ENCODE peak calls at places on chromosome 5, in four cellular contexts. Y, U, K and L are unnamed samples.

GRCh38 chr5:33433303-33434255 is 7.2 kb upstream of the TARS1 start:
- DNase-seq in Y (no peak), U (no peak), K (no peak), L (no peak)

GRCh38 chr5:159678800-159679392 is 237.4 kb upstream of the ADRA1B start:
- DNase-seq in K (no peak), Y (no peak), U (no peak), L (no peak)

GRCh38 chr5:168528521-168529360 is at the start of gene FBLL1:
- DNase-seq in K (peak; percentile 62), U (peak; percentile 24), Y (no peak), L (no peak)

GRCh38 chr5:56910123-56910951 is 941 bp downstream of the SETD9 start:
- DNase-seq in K (peak; percentile 72), U (no peak), Y (peak; percentile 31), L (peak; percentile 27)

GRCh38 chr5:64165500-64166200 is at the start of gene RNF180:
- DNase-seq in U (peak; percentile 59), K (peak; percentile 82), Y (no peak), L (no peak)

GRCh38 chr5:88841212-88841611 is 41.8 kb downstream of the MEF2C start:
- DNase-seq in Y (no peak), K (no peak), U (no peak), L (no peak)

GRCh38 chr5:15249152-15249551 is 250.8 kb upstream of the FBXL7 start:
- DNase-seq in K (no peak), Y (no peak), U (peak; percentile 63), L (no peak)

GRCh38 chr5:134554319-134555222 is 29.1 kb downstream of the JADE2 start:
- DNase-seq in K (peak; percentile 76), Y (no peak), U (no peak), L (peak; percentile 28)

GRCh38 chr5:41527201-41527779 is 16.9 kb upstream of the PLCXD3 start:
- DNase-seq in K (no peak), Y (no peak), U (peak; percentile 93), L (no peak)

GRCh38 chr5:142669479-142669878 is 16.4 kb downstream of the FGF1 start:
- DNase-seq in K (no peak), U (no peak), Y (no peak), L (no peak)

GRCh38 chr5:84287964-84288363 is 96.7 kb downstream of the EDIL3 start:
- DNase-seq in Y (no peak), K (no peak), U (peak; percentile 93), L (no peak)

GRCh38 chr5:138169124-138169523 is 9.3 kb downstream of the BRD8 start:
- DNase-seq in Y (no peak), U (no peak), K (no peak), L (no peak)

GRCh38 chr5:112848116-112848811 is 12.8 kb upstream of the SRP19 start:
- DNase-seq in K (no peak), Y (peak; percentile 65), U (peak; percentile 77), L (no peak)

GRCh38 chr5:155631116-155631515 is 617.6 kb downstream of the KIF4B start:
- DNase-seq in Y (no peak), K (no peak), U (peak; percentile 89), L (no peak)

GRCh38 chr5:161541-162110 is 29.7 kb upstream of the LRRC14B start:
- DNase-seq in K (no peak), Y (no peak), U (no peak), L (no peak)

GRCh38 chr5:114055318-114055788 is 306.5 kb upstream of the KCNN2 start:
- DNase-seq in K (peak; percentile 69), U (peak; percentile 18), Y (no peak), L (no peak)

GRCh38 chr5:1799110-1799601 is 481 bp downstream of the MRPL36 start:
- DNase-seq in U (peak; percentile 15), K (peak; percentile 66), Y (no peak), L (no peak)

GRCh38 chr5:79001471-79001870 is 16.4 kb upstream of the ARSB start:
- DNase-seq in K (no peak), Y (no peak), U (peak; percentile 12), L (no peak)

GRCh38 chr5:169094586-169095409 is 206.1 kb downstream of the SLIT3 start:
- DNase-seq in U (peak; percentile 39), K (no peak), Y (no peak), L (no peak)

GRCh38 chr5:43065384-43066230 is 25.5 kb upstream of the ANXA2R start:
- DNase-seq in K (peak; percentile 69), Y (no peak), U (peak; percentile 74), L (peak; percentile 47)

GRCh38 chr5:78985407-78986223 is 505 bp upstream of the ARSB start:
- DNase-seq in U (peak; percentile 38), K (no peak), Y (peak; percentile 74), L (peak; percentile 46)

GRCh38 chr5:83567741-83568530 is 96.4 kb downstream of the VCAN start:
- DNase-seq in U (peak; percentile 69), K (no peak), Y (no peak), L (no peak)

GRCh38 chr5:135155616-135156214 is 121.7 kb upstream of the PITX1 start:
- DNase-seq in Y (no peak), U (no peak), K (no peak), L (no peak)

GRCh38 chr5:75320341-75320740 is 16.7 kb upstream of the HMGCR start:
- DNase-seq in K (no peak), Y (no peak), U (no peak), L (no peak)

GRCh38 chr5:154519375-154519774 is 41.3 kb upstream of the HAND1 start:
- DNase-seq in K (no peak), Y (no peak), U (peak; percentile 33), L (no peak)

GRCh38 chr5:179668404-179668803 is 12.4 kb downstream of the CBY3 start:
- DNase-seq in U (peak; percentile 59), Y (no peak), K (no peak), L (no peak)
- TF ChIP-seq CTCF in U (peak; percentile 60), Y (peak; percentile 99), K (no peak), L (peak; percentile 71)

GRCh38 chr5:131513780-131514179 is 121.2 kb downstream of the RAPGEF6 start:
- DNase-seq in K (no peak), Y (peak; percentile 36), U (no peak), L (no peak)

GRCh38 chr5:131511934-131512333 is 123.1 kb downstream of the RAPGEF6 start:
- DNase-seq in Y (no peak), U (no peak), K (no peak), L (no peak)

GRCh38 chr5:131515348-131515747 is 119.7 kb downstream of the RAPGEF6 start:
- DNase-seq in K (no peak), Y (no peak), U (no peak), L (no peak)

GRCh38 chr5:131509811-131510210 is 125.2 kb downstream of the RAPGEF6 start:
- DNase-seq in Y (no peak), U (no peak), K (no peak), L (no peak)

GRCh38 chr5:131514316-131515275 is 120.4 kb downstream of the RAPGEF6 start:
- DNase-seq in U (peak; percentile 30), Y (no peak), K (no peak), L (no peak)
- TF ChIP-seq CTCF in U (no peak), Y (no peak), K (no peak), L (no peak)

GRCh38 chr5:176812269-176813259 is 2.2 kb downstream of the UNC5A start:
- DNase-seq in K (no peak), U (no peak), Y (no peak), L (no peak)
- TF ChIP-seq CTCF in K (no peak), U (no peak), Y (peak; percentile 33), L (no peak)

GRCh38 chr5:44189255-44189654 is 200.0 kb downstream of the FGF10 start:
- DNase-seq in K (no peak), Y (no peak), U (no peak), L (no peak)

GRCh38 chr5:44183753-44184152 is 205.5 kb downstream of the FGF10 start:
- DNase-seq in K (no peak), Y (no peak), U (no peak), L (no peak)

GRCh38 chr5:44178414-44178813 is 210.8 kb downstream of the FGF10 start:
- DNase-seq in U (peak; percentile 29), K (no peak), Y (no peak), L (no peak)

GRCh38 chr5:44183312-44183711 is 205.9 kb downstream of the FGF10 start:
- DNase-seq in U (no peak), Y (no peak), K (no peak), L (no peak)
- TF ChIP-seq CTCF in U (no peak), Y (no peak), K (no peak), L (no peak)

GRCh38 chr5:129135633-129136032 is 41.1 kb downstream of the ISOC1 start:
- DNase-seq in K (no peak), U (peak; percentile 36), Y (no peak), L (no peak)
- TF ChIP-seq CTCF in K (no peak), U (peak; percentile 26), Y (peak; percentile 12), L (no peak)

GRCh38 chr5:24225051-24225450 is 419.7 kb downstream of the CDH10 start:
- DNase-seq in K (no peak), Y (no peak), U (peak; percentile 17), L (no peak)

GRCh38 chr5:24222866-24223265 is 421.9 kb downstream of the CDH10 start:
- DNase-seq in Y (no peak), K (no peak), U (no peak), L (no peak)

DNA sequence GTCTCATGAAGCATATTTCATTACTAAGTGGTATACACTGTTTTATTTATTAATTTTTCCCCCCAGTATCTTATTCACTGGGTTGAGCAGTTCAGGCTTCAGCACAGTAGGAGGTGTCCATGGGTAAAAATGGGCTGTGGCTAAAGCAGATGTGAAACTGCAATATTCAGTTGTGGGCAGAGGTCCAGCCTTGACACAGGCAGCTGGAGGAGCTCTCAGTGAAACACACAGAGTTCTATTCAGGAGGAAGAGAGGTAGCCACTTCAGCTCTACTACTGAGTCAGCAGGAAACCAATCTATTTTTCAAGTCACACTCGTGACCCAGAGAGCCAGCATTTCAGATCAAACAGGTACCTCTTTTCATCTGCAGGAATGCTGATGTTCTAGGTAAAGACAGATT is 418.3 kb downstream of the CDH10 start:
- DNase-seq in Y (no peak), U (no peak), K (no peak), L (no peak)
- TF ChIP-seq CTCF in Y (no peak), U (no peak), K (no peak), L (no peak)

DNA sequence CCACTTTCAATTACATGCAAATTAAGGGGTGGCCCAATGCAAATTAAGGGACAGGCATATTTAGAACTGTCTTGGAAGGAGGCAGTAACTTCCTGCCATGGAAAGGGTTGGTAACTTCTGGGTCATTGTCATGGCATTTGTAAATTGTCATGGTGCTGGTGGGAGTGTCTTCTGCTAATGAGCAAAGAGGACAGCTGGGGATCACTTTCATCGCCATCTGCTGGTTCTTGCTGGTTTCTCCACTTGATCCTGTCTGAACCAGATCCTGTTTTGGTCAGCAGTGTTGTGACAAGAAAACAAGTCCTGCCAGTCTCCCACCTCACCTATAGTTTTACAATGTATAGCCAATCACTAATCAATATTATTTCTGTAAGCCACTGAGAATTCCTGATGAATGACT is 23.4 kb upstream of the UGT3A2 start:
- DNase-seq in U (peak; percentile 62), Y (no peak), K (no peak), L (no peak)
- TF ChIP-seq CTCF in U (peak; percentile 55), Y (peak; percentile 69), K (no peak), L (no peak)